ENCODE peak calls at places on chromosome 19, in seven cellular contexts. Q, L, N, V, D, K and I are unnamed samples.

GRCh38 chr19:18814063-18814462 is 17.7 kb upstream of the UPF1 start:
- DNase-seq in V (no peak), D (no peak), N (peak; percentile 80), Q (peak; percentile 83), K (no peak), L (no peak), I (no peak)

GRCh38 chr19:10454267-10454666 is 33.9 kb downstream of the PDE4A start:
- DNase-seq in V (no peak), N (no peak), Q (no peak), D (no peak), K (no peak), L (no peak), I (no peak)

GRCh38 chr19:29687897-29688728 is 22.9 kb downstream of the PLEKHF1 start:
- DNase-seq in N (no peak), D (no peak), Q (no peak), K (no peak), L (no peak), V (no peak), I (no peak)

GRCh38 chr19:54673222-54673621 is 10.4 kb downstream of the LILRB4 start:
- DNase-seq in L (no peak), V (no peak), K (no peak), D (no peak), Q (no peak), N (no peak), I (no peak)

GRCh38 chr19:6773323-6773931 is 919 bp downstream of the VAV1 start:
- DNase-seq in N (peak; percentile 65), D (peak; percentile 38), K (no peak), V (no peak), Q (peak; percentile 77), L (peak; percentile 25), I (peak; percentile 34)

GRCh38 chr19:39746836-39747529 is 9.2 kb upstream of the CLC start:
- DNase-seq in Q (no peak), D (no peak), K (no peak), V (no peak), L (no peak), N (no peak), I (no peak)

GRCh38 chr19:6362351-6362801 is 1.0 kb downstream of the CLPP start:
- DNase-seq in D (no peak), N (no peak), K (no peak), L (peak; percentile 36), Q (no peak), V (no peak), I (no peak)

GRCh38 chr19:46180701-46181385 is 32.8 kb downstream of the IGFL2 start:
- DNase-seq in N (no peak), K (no peak), D (no peak), L (no peak), Q (no peak), V (peak; percentile 15), I (no peak)

GRCh38 chr19:8028951-8029491 is 23.5 kb upstream of the CCL25 start:
- DNase-seq in L (no peak), N (no peak), Q (no peak), D (no peak), K (peak; percentile 57), V (no peak), I (no peak)

GRCh38 chr19:1467512-1468273 is 11.3 kb downstream of the C19orf25 start:
- DNase-seq in N (no peak), Q (no peak), V (no peak), L (no peak), D (peak; percentile 14), K (no peak), I (no peak)

GRCh38 chr19:1088419-1089066 is 6.6 kb downstream of the POLR2E start:
- DNase-seq in N (no peak), L (no peak), V (no peak), K (no peak), Q (no peak), D (no peak), I (no peak)

GRCh38 chr19:28881616-28882015 is 331.3 kb downstream of the UQCRFS1 start:
- DNase-seq in K (no peak), N (no peak), Q (no peak), L (no peak), D (no peak), V (no peak), I (no peak)

GRCh38 chr19:5016781-5017180 is 47.9 kb downstream of the KDM4B start:
- DNase-seq in L (no peak), D (no peak), N (no peak), K (no peak), Q (no peak), V (no peak), I (no peak)

GRCh38 chr19:30336290-30336689 is 35.9 kb upstream of the ZNF536 start:
- DNase-seq in D (no peak), N (no peak), K (no peak), L (no peak), Q (no peak), V (no peak), I (no peak)

GRCh38 chr19:55442372-55443044 is 592 bp downstream of the SHISA7 start:
- DNase-seq in N (no peak), Q (no peak), K (no peak), V (no peak), D (no peak), L (no peak), I (no peak)

GRCh38 chr19:48044561-48044960 is 682 bp upstream of the CABP5 start:
- DNase-seq in K (no peak), V (no peak), N (no peak), Q (no peak), D (no peak), L (no peak), I (no peak)

GRCh38 chr19:52114691-52115090 is 19.1 kb upstream of the ZNF841 start:
- DNase-seq in D (no peak), L (no peak), V (no peak), N (no peak), K (no peak), Q (no peak), I (no peak)

GRCh38 chr19:52115526-52116053 is 20.0 kb upstream of the ZNF841 start:
- DNase-seq in K (no peak), Q (no peak), N (no peak), L (no peak), V (no peak), D (no peak), I (no peak)

GRCh38 chr19:52120286-52120685 is 19.5 kb downstream of the ZNF616 start:
- DNase-seq in V (no peak), N (no peak), L (no peak), D (no peak), Q (no peak), K (no peak), I (no peak)
- H3K9me3 ChIP-seq in V (peaks cover 36% of the 10 kb centered on the region), N (peaks cover 92% of the 10 kb centered on the region), L (peaks cover 71% of the 10 kb centered on the region), D (peaks cover 100% of the 10 kb centered on the region), Q (peaks cover 31% of the 10 kb centered on the region), K (peaks cover 90% of the 10 kb centered on the region), I (peaks cover 56% of the 10 kb centered on the region)

GRCh38 chr19:57712222-57712621 is 3.2 kb upstream of the ZNF154 start:
- DNase-seq in K (no peak), N (no peak), Q (no peak), V (no peak), L (no peak), D (no peak), I (no peak)
- H3K9me3 ChIP-seq in K (no peaks in the 10 kb centered on the region), N (peaks cover 81% of the 10 kb centered on the region), Q (peaks cover 22% of the 10 kb centered on the region), V (peaks cover under 1% of the 10 kb centered on the region), L (peaks cover 21% of the 10 kb centered on the region), D (peaks cover 51% of the 10 kb centered on the region), I (peaks cover 21% of the 10 kb centered on the region)

GRCh38 chr19:44176590-44176989 is 11.7 kb downstream of the ZNF226 start:
- DNase-seq in N (no peak), V (no peak), D (no peak), L (no peak), K (no peak), Q (no peak), I (no peak)
- H3K9me3 ChIP-seq in N (peaks cover 92% of the 10 kb centered on the region), V (peaks cover 15% of the 10 kb centered on the region), D (peaks cover 99% of the 10 kb centered on the region), L (peaks cover 46% of the 10 kb centered on the region), K (peaks cover 64% of the 10 kb centered on the region), Q (peaks cover 34% of the 10 kb centered on the region), I (peaks cover 61% of the 10 kb centered on the region)

DNA sequence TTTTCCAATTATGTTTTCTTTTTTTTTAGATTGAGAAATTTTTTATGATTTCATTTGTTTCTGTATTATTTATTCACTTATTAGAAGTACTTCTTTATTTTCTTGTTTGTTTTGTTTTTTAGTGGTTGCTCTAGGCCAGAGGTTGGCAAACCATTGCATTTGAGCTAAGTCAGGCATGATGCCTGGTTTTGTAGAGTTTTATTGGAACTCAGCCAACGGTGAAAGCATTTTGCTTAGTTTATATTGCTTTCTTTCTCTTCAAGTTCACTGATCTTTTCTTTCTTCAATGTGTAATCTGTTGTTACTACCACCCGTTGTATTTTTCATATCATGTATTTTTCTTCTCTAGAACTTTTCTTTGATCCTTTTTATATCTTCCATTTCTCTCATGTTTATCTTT is 19.7 kb downstream of the ZNF567 start:
- DNase-seq in K (no peak), D (no peak), V (no peak), L (no peak), Q (no peak), N (no peak), I (no peak)
- H3K9me3 ChIP-seq in K (peaks cover 70% of the 10 kb centered on the region), D (peaks cover 92% of the 10 kb centered on the region), V (peaks cover 36% of the 10 kb centered on the region), L (peaks cover 50% of the 10 kb centered on the region), Q (peaks cover 30% of the 10 kb centered on the region), N (peaks cover 84% of the 10 kb centered on the region), I (peaks cover 30% of the 10 kb centered on the region)

DNA sequence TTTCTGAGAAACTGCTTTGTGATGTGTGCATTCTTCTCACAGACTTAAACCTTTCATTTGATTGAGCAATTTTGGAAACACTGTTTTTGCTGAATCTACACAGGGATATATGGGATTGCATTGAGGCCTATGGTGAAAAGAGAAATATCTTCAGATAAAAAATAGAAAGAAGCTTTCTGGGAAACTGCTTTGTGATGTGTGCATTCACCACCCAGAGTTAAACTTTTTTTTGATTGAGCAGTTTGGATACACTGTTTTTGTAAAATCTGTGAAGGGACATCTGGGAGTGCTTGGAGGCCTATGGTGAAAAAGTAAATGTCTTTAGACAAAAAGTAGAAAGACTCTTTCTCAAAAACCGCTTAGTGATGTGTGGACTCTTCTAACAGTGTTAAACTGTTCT is 1683.8 kb downstream of the UQCRFS1 start:
- DNase-seq in D (no peak), L (no peak), K (no peak), N (no peak), V (no peak), Q (no peak), I (no peak)
- H3K9me3 ChIP-seq in D (peaks cover 90% of the 10 kb centered on the region), L (peaks cover 6% of the 10 kb centered on the region), K (peaks cover 19% of the 10 kb centered on the region), N (peaks cover 22% of the 10 kb centered on the region), V (peaks cover 19% of the 10 kb centered on the region), Q (no peaks in the 10 kb centered on the region), I (peaks cover 5% of the 10 kb centered on the region)

GRCh38 chr19:2685204-2685704 is 17.2 kb downstream of the GNG7 start:
- DNase-seq in V (no peak), N (no peak), K (no peak), Q (no peak), L (no peak), D (no peak), I (no peak)
- H3K9me3 ChIP-seq in V (no peaks in the 10 kb centered on the region), N (no peaks in the 10 kb centered on the region), K (no peaks in the 10 kb centered on the region), Q (no peaks in the 10 kb centered on the region), L (no peaks in the 10 kb centered on the region), D (no peaks in the 10 kb centered on the region), I (no peaks in the 10 kb centered on the region)